ENCODE peak calls at places on chromosomes 7 and 10, in eight cellular contexts. S, U, W, A, F, Y, I and L are unnamed samples.

GRCh38 chr10:24723386-24723787 is 300 bp downstream of the ARHGAP21 start:
- DNase-seq in S (peak; percentile 41), U (peak; percentile 52), W (peak; percentile 56), A (peak; percentile 6), F (peak; percentile 56), Y (peak; percentile 39), I (peak; percentile 49), L (no peak)

GRCh38 chr7:27921081-27921836 is 181.3 kb downstream of the TAX1BP1 start:
- DNase-seq in S (peak; percentile 70), U (peak; percentile 89), W (peak; percentile 98), A (no peak), F (no peak), Y (peak; percentile 52), I (peak; percentile 70), L (peak; percentile 84)

GRCh38 chr7:645606-646005 is 80.9 kb upstream of the DNAAF5 start:
- DNase-seq in S (no peak), U (no peak), W (no peak), A (no peak), F (no peak), Y (no peak), I (no peak), L (no peak)

GRCh38 chr7:87404674-87405073 is 59.2 kb downstream of the CROT start:
- DNase-seq in S (no peak), U (peak; percentile 47), W (no peak), A (no peak), F (no peak), Y (no peak), I (no peak), L (no peak)

GRCh38 chr7:32587431-32587948 is 92.2 kb downstream of the AVL9 start:
- DNase-seq in S (peak; percentile 88), U (peak; percentile 96), W (no peak), A (no peak), F (no peak), Y (no peak), I (no peak), L (no peak)

GRCh38 chr7:70347880-70348279 is 749.6 kb downstream of the AUTS2 start:
- DNase-seq in S (no peak), U (no peak), W (no peak), A (no peak), F (no peak), Y (no peak), I (no peak), L (no peak)

GRCh38 chr7:28984631-28985030 is 26.5 kb upstream of the TRIL start:
- DNase-seq in S (peak; percentile 85), U (peak; percentile 91), W (peak; percentile 87), A (no peak), F (no peak), Y (no peak), I (no peak), L (peak; percentile 60)

GRCh38 chr10:110392860-110393732 is 88.4 kb upstream of the SMNDC1 start:
- DNase-seq in S (peak; percentile 86), U (peak; percentile 85), W (no peak), A (no peak), F (no peak), Y (no peak), I (no peak), L (peak; percentile 73)

GRCh38 chr10:128846927-128847326 is 620.1 kb upstream of the MGMT start:
- DNase-seq in S (no peak), U (no peak), W (no peak), A (no peak), F (no peak), Y (peak; percentile 11), I (no peak), L (no peak)

GRCh38 chr7:22116451-22117027 is 170.8 kb upstream of the CDCA7L start:
- DNase-seq in S (no peak), U (no peak), W (no peak), A (no peak), F (no peak), Y (no peak), I (no peak), L (no peak)

GRCh38 chr10:21368728-21369425 is 156.6 kb downstream of the SKIDA1 start:
- DNase-seq in S (no peak), U (peak; percentile 92), W (no peak), A (no peak), F (no peak), Y (no peak), I (no peak), L (no peak)

GRCh38 chr10:123309740-123310139 is 155.5 kb downstream of the BUB3 start:
- DNase-seq in S (no peak), U (peak; percentile 70), W (no peak), A (no peak), F (no peak), Y (no peak), I (no peak), L (no peak)

GRCh38 chr7:92781117-92781720 is 55.2 kb downstream of the CDK6 start:
- DNase-seq in S (no peak), U (peak; percentile 71), W (peak; percentile 83), A (no peak), F (no peak), Y (no peak), I (no peak), L (no peak)

GRCh38 chr7:117673839-117674238 is 194.0 kb downstream of the CFTR start:
- DNase-seq in S (peak; percentile 14), U (peak; percentile 75), W (peak; percentile 40), A (no peak), F (no peak), Y (no peak), I (peak; percentile 77), L (peak; percentile 60)

GRCh38 chr10:119416855-119417254 is 125.7 kb downstream of the RGS10 start:
- DNase-seq in S (peak; percentile 60), U (peak; percentile 69), W (peak; percentile 74), A (peak; percentile 66), F (peak; percentile 57), Y (peak; percentile 78), I (peak; percentile 54), L (peak; percentile 78)

GRCh38 chr7:105257338-105257737 is 131.4 kb downstream of the SRPK2 start:
- DNase-seq in S (no peak), U (no peak), W (peak; percentile 79), A (no peak), F (no peak), Y (no peak), I (peak; percentile 69), L (no peak)

GRCh38 chr10:87960230-87960629 is 96.8 kb downstream of the PTEN start:
- DNase-seq in S (peak; percentile 75), U (no peak), W (no peak), A (no peak), F (no peak), Y (no peak), I (no peak), L (no peak)

GRCh38 chr7:148501707-148502139 is 88.8 kb upstream of the C7orf33 start:
- DNase-seq in S (no peak), U (peak; percentile 39), W (peak; percentile 77), A (no peak), F (peak; percentile 24), Y (no peak), I (peak; percentile 92), L (peak; percentile 54)